ENCODE peak calls at places on chromosome 4, in five cellular contexts. One of them, this sample, is unnamed.
A peak's percentile ranks its signal among the peaks of the same experiment; 100 is the strongest.

GRCh38 chr4:82721819-82722423 is 76.7 kb downstream of the SCD5 start:
- DNase-seq in stimulated activated CD4-positive, alpha-beta T cell treated with anti-CD3 and anti-CD28 coated beads, Interleukin-1b, Interleukin-23, amount 100 ng/mL, for 4 hours: no peak
- DNase-seq in psoas muscle: no peak
- DNase-seq in fibroblast of lung: peak; percentile 35
- DNase-seq in H54: no peak
- DNase-seq in this sample: no peak

GRCh38 chr4:7785017-7785416 is 154.6 kb downstream of the AFAP1 start:
- DNase-seq in stimulated activated CD4-positive, alpha-beta T cell treated with anti-CD3 and anti-CD28 coated beads, Interleukin-1b, Interleukin-23, amount 100 ng/mL, for 4 hours: no peak
- DNase-seq in psoas muscle: no peak
- DNase-seq in fibroblast of lung: peak; percentile 95
- DNase-seq in H54: no peak
- DNase-seq in this sample: peak; percentile 34

GRCh38 chr4:90443231-90443630 is 316.0 kb downstream of the CCSER1 start:
- DNase-seq in stimulated activated CD4-positive, alpha-beta T cell treated with anti-CD3 and anti-CD28 coated beads, Interleukin-1b, Interleukin-23, amount 100 ng/mL, for 4 hours: no peak
- DNase-seq in psoas muscle: no peak
- DNase-seq in fibroblast of lung: no peak
- DNase-seq in H54: no peak
- DNase-seq in this sample: no peak

GRCh38 chr4:151315212-151315886 is 10.1 kb downstream of the SH3D19 start:
- DNase-seq in stimulated activated CD4-positive, alpha-beta T cell treated with anti-CD3 and anti-CD28 coated beads, Interleukin-1b, Interleukin-23, amount 100 ng/mL, for 4 hours: no peak
- DNase-seq in psoas muscle: no peak
- DNase-seq in fibroblast of lung: peak; percentile 72
- DNase-seq in H54: no peak
- DNase-seq in this sample: no peak

GRCh38 chr4:40992472-40993298 is 221.7 kb downstream of the APBB2 start:
- DNase-seq in stimulated activated CD4-positive, alpha-beta T cell treated with anti-CD3 and anti-CD28 coated beads, Interleukin-1b, Interleukin-23, amount 100 ng/mL, for 4 hours: no peak
- DNase-seq in psoas muscle: no peak
- DNase-seq in fibroblast of lung: peak; percentile 88
- DNase-seq in H54: no peak
- DNase-seq in this sample: no peak

GRCh38 chr4:177879851-177880250 is 437.6 kb upstream of the AGA start:
- DNase-seq in stimulated activated CD4-positive, alpha-beta T cell treated with anti-CD3 and anti-CD28 coated beads, Interleukin-1b, Interleukin-23, amount 100 ng/mL, for 4 hours: no peak
- DNase-seq in psoas muscle: no peak
- DNase-seq in fibroblast of lung: no peak
- DNase-seq in H54: no peak
- DNase-seq in this sample: no peak

GRCh38 chr4:4599886-4600285 is 58.0 kb upstream of the STX18 start:
- DNase-seq in stimulated activated CD4-positive, alpha-beta T cell treated with anti-CD3 and anti-CD28 coated beads, Interleukin-1b, Interleukin-23, amount 100 ng/mL, for 4 hours: no peak
- DNase-seq in psoas muscle: no peak
- DNase-seq in fibroblast of lung: no peak
- DNase-seq in H54: no peak
- DNase-seq in this sample: no peak

GRCh38 chr4:112253382-112254000 is 21.9 kb downstream of the AP1AR start:
- DNase-seq in stimulated activated CD4-positive, alpha-beta T cell treated with anti-CD3 and anti-CD28 coated beads, Interleukin-1b, Interleukin-23, amount 100 ng/mL, for 4 hours: no peak
- DNase-seq in psoas muscle: no peak
- DNase-seq in fibroblast of lung: no peak
- DNase-seq in H54: no peak
- DNase-seq in this sample: no peak

This sample was measured in suprapubic skin.